ENCODE peak calls at places on chromosomes 13 and 19, in six cellular contexts. U is stimulated activated CD8-positive, alpha-beta memory T cell treated with anti-CD3 and anti-CD28 coated beads, Interleukin-2, amount 100 ng/mL, for 48 hours; F is stimulated activated CD4-positive, alpha-beta T cell treated with anti-CD3 and anti-CD28 coated beads, Interleukin-4, amount 100 ng/mL, for 24 hours; Z is effector memory CD8-positive, alpha-beta T cell; D is C1 segment of cervical spinal cord; V is PC-9. W is an unnamed sample.

GRCh38 chr19:5048091-5048726 is 79.3 kb downstream of the KDM4B start:
- DNase-seq in U (peak), F (peak), Z (peak), D (peak), V (peak), W (peak)

GRCh38 chr13:20924758-20925394 is 22.3 kb upstream of the XPO4 start:
- DNase-seq in U (peak), F (peak), Z (peak), D (peak), V (peak), W (peak)

GRCh38 chr19:12364391-12365093 is 941 bp downstream of the ZNF442 start:
- DNase-seq in U (no peak), F (peak), Z (no peak), D (peak), V (no peak), W (peak)

GRCh38 chr19:1183543-1184172 is 9.6 kb upstream of the SBNO2 start:
- DNase-seq in U (no peak), F (no peak), Z (no peak), D (no peak), V (peak), W (peak)

GRCh38 chr13:32136716-32137115 is 105.1 kb downstream of the FRY start:
- DNase-seq in U (no peak), F (no peak), Z (no peak), D (no peak), V (no peak), W (no peak)

GRCh38 chr13:73933795-73934194 is 200.4 kb downstream of the KLF12 start:
- DNase-seq in U (no peak), F (no peak), Z (no peak), D (no peak), V (no peak), W (no peak)

GRCh38 chr13:26007774-26008173 is 44.0 kb downstream of the SHISA2 start:
- DNase-seq in U (no peak), F (no peak), Z (no peak), D (no peak), V (no peak), W (no peak)

GRCh38 chr13:106314417-106314816 is 221.0 kb downstream of the EFNB2 start:
- DNase-seq in U (no peak), F (no peak), Z (no peak), D (no peak), V (no peak), W (no peak)

GRCh38 chr13:48275507-48275906 is 28.0 kb upstream of the RB1 start:
- DNase-seq in U (no peak), F (no peak), Z (no peak), D (no peak), V (no peak), W (no peak)

GRCh38 chr19:34806976-34807860 is 34.2 kb upstream of the ZNF599 start:
- DNase-seq in U (no peak), F (no peak), Z (no peak), D (no peak), V (no peak), W (no peak)

GRCh38 chr13:24683833-24684599 is 3.8 kb downstream of the ATP12A start:
- DNase-seq in U (peak), F (peak), Z (peak), D (peak), V (peak), W (peak)

GRCh38 chr19:15317392-15318011 is 14.8 kb downstream of the BRD4 start:
- DNase-seq in U (no peak), F (no peak), Z (no peak), D (no peak), V (no peak), W (no peak)

GRCh38 chr13:23772717-23773116 is 116.5 kb downstream of the MIPEP start:
- DNase-seq in U (no peak), F (no peak), Z (no peak), D (no peak), V (no peak), W (no peak)

GRCh38 chr13:20424959-20425358 is 100.7 kb downstream of the CRYL1 start:
- DNase-seq in U (no peak), F (no peak), Z (no peak), D (no peak), V (no peak), W (no peak)

GRCh38 chr19:8209111-8209964 is at the start of gene CERS4:
- DNase-seq in U (peak), F (peak), Z (peak), D (peak), V (peak), W (peak)

GRCh38 chr13:22278336-22278929 is 607.6 kb downstream of the FGF9 start:
- DNase-seq in U (peak), F (peak), Z (peak), D (no peak), V (peak), W (peak)

GRCh38 chr13:45445053-45445452 is 19.7 kb upstream of the COG3 start:
- DNase-seq in U (no peak), F (no peak), Z (no peak), D (no peak), V (no peak), W (no peak)

GRCh38 chr13:30857636-30858035 is 48.4 kb upstream of the MEDAG start:
- DNase-seq in U (no peak), F (no peak), Z (no peak), D (no peak), V (no peak), W (no peak)

GRCh38 chr13:44667950-44668349 is 91.8 kb upstream of the TSC22D1 start:
- DNase-seq in U (no peak), F (no peak), Z (no peak), D (no peak), V (no peak), W (no peak)

GRCh38 chr13:71865858-71866172 is 1.2 kb downstream of the DACH1 start:
- DNase-seq in U (no peak), F (no peak), Z (no peak), D (no peak), V (no peak), W (peak)

GRCh38 chr19:16244091-16244490 is 46.4 kb downstream of the AP1M1 start:
- DNase-seq in U (no peak), F (no peak), Z (no peak), D (no peak), V (no peak), W (no peak)

GRCh38 chr13:43848250-43848649 is 31.3 kb downstream of the CCDC122 start:
- DNase-seq in U (no peak), F (no peak), Z (no peak), D (no peak), V (no peak), W (no peak)

GRCh38 chr19:3821857-3822364 is 35.7 kb upstream of the MATK start:
- DNase-seq in U (peak), F (peak), Z (peak), D (peak), V (peak), W (peak)

GRCh38 chr19:1221141-1221903 is 15.7 kb downstream of the STK11 start:
- DNase-seq in U (no peak), F (no peak), Z (no peak), D (peak), V (no peak), W (no peak)

GRCh38 chr19:11480927-11481776 is at the start of gene ELAVL3:
- DNase-seq in U (no peak), F (no peak), Z (no peak), D (peak), V (no peak), W (no peak)

GRCh38 chr19:18733196-18733647 is 49.7 kb downstream of the CRTC1 start:
- DNase-seq in U (no peak), F (no peak), Z (no peak), D (no peak), V (no peak), W (no peak)

GRCh38 chr13:50080158-50080855 is 65.1 kb downstream of the KCNRG start:
- DNase-seq in U (peak), F (peak), Z (no peak), D (peak), V (peak), W (no peak)

GRCh38 chr13:32381539-32381938 is 46.4 kb downstream of the N4BP2L1 start:
- DNase-seq in U (no peak), F (no peak), Z (peak), D (peak), V (no peak), W (peak)

GRCh38 chr19:33124207-33125098 is 7.5 kb upstream of the WDR88 start:
- DNase-seq in U (no peak), F (no peak), Z (no peak), D (no peak), V (no peak), W (no peak)

GRCh38 chr19:1849999-1850398 is 1.7 kb upstream of the REXO1 start:
- DNase-seq in U (no peak), F (no peak), Z (no peak), D (no peak), V (no peak), W (no peak)

GRCh38 chr19:55536951-55537740 is at the start of gene SBK2:
- DNase-seq in U (no peak), F (no peak), Z (no peak), D (no peak), V (peak), W (no peak)

GRCh38 chr13:113926951-113927660 is 46.8 kb downstream of the C13orf46 start:
- DNase-seq in U (no peak), F (no peak), Z (no peak), D (no peak), V (no peak), W (no peak)

GRCh38 chr13:29702912-29703351 is 107.4 kb upstream of the SLC7A1 start:
- DNase-seq in U (no peak), F (no peak), Z (no peak), D (no peak), V (peak), W (no peak)

GRCh38 chr13:53200498-53201453 is 172.2 kb downstream of the OLFM4 start:
- DNase-seq in U (peak), F (no peak), Z (no peak), D (peak), V (no peak), W (no peak)

GRCh38 chr13:95536629-95537241 is 15.8 kb upstream of the CLDN10 start:
- DNase-seq in U (no peak), F (no peak), Z (no peak), D (no peak), V (no peak), W (no peak)

W was measured in Calu3.